ENCODE peak calls at places on chromosomes 4 and X, in nine cellular contexts. One of them, this sample, is unnamed.
A peak's percentile ranks its signal among the peaks of the same experiment; 100 is the strongest.

GRCh38 chr4:26269038-26269437 is 51.8 kb upstream of the RBPJ start:
- DNase-seq in psoas muscle: no peak
- DNase-seq in lung: no peak
- DNase-seq in choroid plexus epithelial cell: no peak
- DNase-seq in heart right ventricle: no peak
- DNase-seq in lower leg skin: no peak
- DNase-seq in fibroblast of mammary gland: no peak
- DNase-seq in HFF-Myc: no peak
- DNase-seq in colonic mucosa: no peak
- DNase-seq in this sample: no peak

GRCh38 chr4:77834403-77834802 is 15.2 kb upstream of the CNOT6L start:
- DNase-seq in psoas muscle: no peak
- DNase-seq in lung: no peak
- DNase-seq in choroid plexus epithelial cell: no peak
- DNase-seq in heart right ventricle: no peak
- DNase-seq in lower leg skin: no peak
- DNase-seq in fibroblast of mammary gland: no peak
- DNase-seq in HFF-Myc: no peak
- DNase-seq in colonic mucosa: no peak
- DNase-seq in this sample: no peak

GRCh38 chr4:182644326-182645050 is 272.7 kb downstream of the DCTD start:
- DNase-seq in psoas muscle: no peak
- DNase-seq in lung: no peak
- DNase-seq in choroid plexus epithelial cell: peak; percentile 46
- DNase-seq in heart right ventricle: no peak
- DNase-seq in lower leg skin: no peak
- DNase-seq in fibroblast of mammary gland: peak; percentile 65
- DNase-seq in HFF-Myc: no peak
- DNase-seq in colonic mucosa: no peak
- DNase-seq in this sample: no peak

GRCh38 chr4:142396279-142396678 is 449.8 kb downstream of the INPP4B start:
- DNase-seq in psoas muscle: no peak
- DNase-seq in lung: no peak
- DNase-seq in choroid plexus epithelial cell: no peak
- DNase-seq in heart right ventricle: no peak
- DNase-seq in lower leg skin: no peak
- DNase-seq in fibroblast of mammary gland: peak; percentile 63
- DNase-seq in HFF-Myc: no peak
- DNase-seq in colonic mucosa: no peak
- DNase-seq in this sample: no peak

GRCh38 chr4:3870567-3870962 is 104.4 kb downstream of the ADRA2C start:
- DNase-seq in psoas muscle: no peak
- DNase-seq in lung: no peak
- DNase-seq in choroid plexus epithelial cell: no peak
- DNase-seq in heart right ventricle: no peak
- DNase-seq in lower leg skin: no peak
- DNase-seq in fibroblast of mammary gland: no peak
- DNase-seq in HFF-Myc: no peak
- DNase-seq in colonic mucosa: no peak
- DNase-seq in this sample: no peak

GRCh38 chrX:120719622-120720021 is 89.8 kb upstream of the C1GALT1C1 start:
- DNase-seq in psoas muscle: no peak
- DNase-seq in lung: no peak
- DNase-seq in choroid plexus epithelial cell: no peak
- DNase-seq in heart right ventricle: no peak
- DNase-seq in lower leg skin: no peak
- DNase-seq in fibroblast of mammary gland: no peak
- DNase-seq in HFF-Myc: no peak
- DNase-seq in colonic mucosa: no peak
- DNase-seq in this sample: no peak

GRCh38 chr4:67963345-67963744 is at the start of gene TMPRSS11A:
- DNase-seq in psoas muscle: no peak
- DNase-seq in lung: no peak
- DNase-seq in choroid plexus epithelial cell: no peak
- DNase-seq in heart right ventricle: no peak
- DNase-seq in lower leg skin: no peak
- DNase-seq in fibroblast of mammary gland: no peak
- DNase-seq in HFF-Myc: no peak
- DNase-seq in colonic mucosa: no peak
- DNase-seq in this sample: no peak

GRCh38 chr4:110904435-110905050 is 281.7 kb upstream of the PITX2 start:
- DNase-seq in psoas muscle: no peak
- DNase-seq in lung: no peak
- DNase-seq in choroid plexus epithelial cell: no peak
- DNase-seq in heart right ventricle: no peak
- DNase-seq in lower leg skin: no peak
- DNase-seq in fibroblast of mammary gland: peak; percentile 42
- DNase-seq in HFF-Myc: peak; percentile 71
- DNase-seq in colonic mucosa: no peak
- DNase-seq in this sample: no peak

GRCh38 chr4:62548108-62548524 is 1348.0 kb downstream of the ADGRL3 start:
- DNase-seq in psoas muscle: peak; percentile 36
- DNase-seq in lung: no peak
- DNase-seq in choroid plexus epithelial cell: no peak
- DNase-seq in heart right ventricle: peak; percentile 49
- DNase-seq in lower leg skin: no peak
- DNase-seq in fibroblast of mammary gland: peak; percentile 8
- DNase-seq in HFF-Myc: no peak
- DNase-seq in colonic mucosa: no peak
- DNase-seq in this sample: peak; percentile 18

GRCh38 chr4:137994858-137995257 is 247.3 kb downstream of the SLC7A11 start:
- DNase-seq in psoas muscle: no peak
- DNase-seq in lung: no peak
- DNase-seq in choroid plexus epithelial cell: peak; percentile 57
- DNase-seq in heart right ventricle: no peak
- DNase-seq in lower leg skin: no peak
- DNase-seq in fibroblast of mammary gland: no peak
- DNase-seq in HFF-Myc: no peak
- DNase-seq in colonic mucosa: no peak
- DNase-seq in this sample: no peak

GRCh38 chrX:54496517-54496852 is 451 bp upstream of the FGD1 start:
- DNase-seq in psoas muscle: no peak
- DNase-seq in lung: no peak
- DNase-seq in choroid plexus epithelial cell: no peak
- DNase-seq in heart right ventricle: no peak
- DNase-seq in lower leg skin: no peak
- DNase-seq in fibroblast of mammary gland: no peak
- DNase-seq in HFF-Myc: no peak
- DNase-seq in colonic mucosa: no peak
- DNase-seq in this sample: no peak
- H3K4me3 ChIP-seq in psoas muscle: peak overlapping the region; percentile 63
- H3K4me3 ChIP-seq in lung: no peak overlapping the region
- H3K4me3 ChIP-seq in choroid plexus epithelial cell: peak overlapping the region; percentile 67
- H3K4me3 ChIP-seq in heart right ventricle: peak overlapping the region; percentile 61
- H3K4me3 ChIP-seq in lower leg skin: no peak overlapping the region
- H3K4me3 ChIP-seq in fibroblast of mammary gland: peak overlapping the region; percentile 50
- H3K4me3 ChIP-seq in HFF-Myc: peak overlapping the region; percentile 66
- H3K4me3 ChIP-seq in colonic mucosa: no peak overlapping the region
- H3K4me3 ChIP-seq in this sample: no peak overlapping the region

DNA sequence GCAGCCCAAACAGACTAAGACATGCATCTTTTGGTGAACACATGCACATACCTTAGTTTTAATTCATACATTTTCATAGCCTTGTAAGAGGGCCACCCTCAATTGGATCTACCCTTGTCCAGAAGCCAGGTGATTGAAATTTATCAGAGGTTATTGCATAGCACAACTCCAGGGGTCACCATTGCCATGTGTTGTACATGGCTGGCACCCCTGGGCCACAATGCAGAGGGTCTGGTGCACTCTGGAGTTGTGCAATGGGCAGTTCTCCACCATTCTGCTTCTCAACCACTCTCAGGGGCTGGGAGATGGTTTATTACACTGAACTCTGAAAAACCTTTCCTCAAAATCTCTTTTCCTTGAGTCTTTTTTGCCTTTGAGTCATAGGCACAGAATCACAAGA is 184.4 kb upstream of the CXorf66 start:
- DNase-seq in psoas muscle: no peak
- DNase-seq in lung: no peak
- DNase-seq in choroid plexus epithelial cell: no peak
- DNase-seq in heart right ventricle: no peak
- DNase-seq in lower leg skin: no peak
- DNase-seq in fibroblast of mammary gland: no peak
- DNase-seq in HFF-Myc: no peak
- DNase-seq in colonic mucosa: no peak
- DNase-seq in this sample: no peak
- TF ChIP-seq CTCF in psoas muscle: no peak
- TF ChIP-seq CTCF in lung: no peak
- TF ChIP-seq CTCF in choroid plexus epithelial cell: no peak
- TF ChIP-seq CTCF in heart right ventricle: no peak
- TF ChIP-seq CTCF in lower leg skin: no peak
- TF ChIP-seq CTCF in fibroblast of mammary gland: no peak
- TF ChIP-seq CTCF in HFF-Myc: no peak
- TF ChIP-seq CTCF in colonic mucosa: no peak
- TF ChIP-seq CTCF in this sample: no peak

GRCh38 chr4:105896984-105897760 is 1.9 kb downstream of the NPNT start:
- DNase-seq in psoas muscle: no peak
- DNase-seq in lung: no peak
- DNase-seq in choroid plexus epithelial cell: no peak
- DNase-seq in heart right ventricle: no peak
- DNase-seq in lower leg skin: no peak
- DNase-seq in fibroblast of mammary gland: no peak
- DNase-seq in HFF-Myc: no peak
- DNase-seq in colonic mucosa: no peak
- DNase-seq in this sample: no peak

GRCh38 chr4:105895324-105895608 is at the start of gene NPNT:
- DNase-seq in psoas muscle: no peak
- DNase-seq in lung: peak; percentile 58
- DNase-seq in choroid plexus epithelial cell: no peak
- DNase-seq in heart right ventricle: no peak
- DNase-seq in lower leg skin: no peak
- DNase-seq in fibroblast of mammary gland: no peak
- DNase-seq in HFF-Myc: no peak
- DNase-seq in colonic mucosa: no peak
- DNase-seq in this sample: peak; percentile 30

GRCh38 chr4:105895609-105896460 is 564 bp downstream of the NPNT start:
- DNase-seq in psoas muscle: peak; percentile 34
- DNase-seq in lung: peak; percentile 45
- DNase-seq in choroid plexus epithelial cell: no peak
- DNase-seq in heart right ventricle: no peak
- DNase-seq in lower leg skin: peak; percentile 85
- DNase-seq in fibroblast of mammary gland: no peak
- DNase-seq in HFF-Myc: no peak
- DNase-seq in colonic mucosa: peak; percentile 60
- DNase-seq in this sample: peak; percentile 44

GRCh38 chr4:105896461-105896939 is 1.2 kb downstream of the NPNT start:
- DNase-seq in psoas muscle: no peak
- DNase-seq in lung: no peak
- DNase-seq in choroid plexus epithelial cell: no peak
- DNase-seq in heart right ventricle: no peak
- DNase-seq in lower leg skin: no peak
- DNase-seq in fibroblast of mammary gland: no peak
- DNase-seq in HFF-Myc: no peak
- DNase-seq in colonic mucosa: peak; percentile 58
- DNase-seq in this sample: peak; percentile 15

DNA sequence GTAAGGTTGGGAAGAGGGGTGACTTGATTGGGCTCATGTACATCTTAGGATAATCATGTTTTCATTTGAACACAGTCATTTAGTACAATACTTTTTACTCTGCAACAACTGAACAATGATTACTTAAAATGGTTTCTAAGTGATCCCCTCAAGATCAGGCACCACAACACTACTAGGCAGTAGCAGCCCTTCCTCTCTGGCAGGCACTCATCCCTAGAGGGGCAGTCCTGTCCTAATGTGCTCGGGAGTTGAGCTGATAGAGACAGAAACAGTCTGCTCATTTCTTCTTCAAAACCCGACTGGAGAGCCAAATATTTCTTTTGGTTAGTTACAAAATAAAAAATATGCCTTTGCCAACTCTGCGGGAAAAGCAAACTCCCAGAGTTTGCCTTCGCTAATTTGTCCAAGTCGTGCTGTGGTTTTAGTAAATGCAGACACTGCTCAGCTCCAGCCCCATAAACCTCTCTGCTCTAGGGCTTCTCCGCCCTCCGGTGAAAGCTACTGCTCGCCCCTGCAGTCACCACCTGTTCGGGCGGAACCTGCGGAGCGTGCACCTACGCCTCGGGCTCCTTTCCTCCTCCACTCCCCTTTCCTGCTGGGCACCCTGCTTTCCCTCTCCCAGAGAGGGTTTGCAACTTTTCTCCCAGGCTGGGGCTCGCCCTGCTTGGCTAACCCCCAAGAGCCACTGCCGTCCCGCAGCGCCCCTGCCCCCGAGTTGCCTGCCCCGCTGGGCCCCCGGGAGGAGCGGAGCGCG is 524 bp upstream of the NPNT start:
- DNase-seq in psoas muscle: no peak
- DNase-seq in lung: peak; percentile 57
- DNase-seq in choroid plexus epithelial cell: no peak
- DNase-seq in heart right ventricle: no peak
- DNase-seq in lower leg skin: no peak
- DNase-seq in fibroblast of mammary gland: no peak
- DNase-seq in HFF-Myc: no peak
- DNase-seq in colonic mucosa: peak; percentile 66
- DNase-seq in this sample: peak; percentile 23
- H3K4me3 ChIP-seq in psoas muscle: peak overlapping the region; percentile 76
- H3K4me3 ChIP-seq in lung: peak overlapping the region; percentile 76
- H3K4me3 ChIP-seq in choroid plexus epithelial cell: no peak overlapping the region
- H3K4me3 ChIP-seq in heart right ventricle: peak overlapping the region; percentile 57
- H3K4me3 ChIP-seq in lower leg skin: peak overlapping the region; percentile 46
- H3K4me3 ChIP-seq in fibroblast of mammary gland: no peak overlapping the region
- H3K4me3 ChIP-seq in HFF-Myc: no peak overlapping the region
- H3K4me3 ChIP-seq in colonic mucosa: peak overlapping the region; percentile 77
- H3K4me3 ChIP-seq in this sample: peak overlapping the region; percentile 54

DNA sequence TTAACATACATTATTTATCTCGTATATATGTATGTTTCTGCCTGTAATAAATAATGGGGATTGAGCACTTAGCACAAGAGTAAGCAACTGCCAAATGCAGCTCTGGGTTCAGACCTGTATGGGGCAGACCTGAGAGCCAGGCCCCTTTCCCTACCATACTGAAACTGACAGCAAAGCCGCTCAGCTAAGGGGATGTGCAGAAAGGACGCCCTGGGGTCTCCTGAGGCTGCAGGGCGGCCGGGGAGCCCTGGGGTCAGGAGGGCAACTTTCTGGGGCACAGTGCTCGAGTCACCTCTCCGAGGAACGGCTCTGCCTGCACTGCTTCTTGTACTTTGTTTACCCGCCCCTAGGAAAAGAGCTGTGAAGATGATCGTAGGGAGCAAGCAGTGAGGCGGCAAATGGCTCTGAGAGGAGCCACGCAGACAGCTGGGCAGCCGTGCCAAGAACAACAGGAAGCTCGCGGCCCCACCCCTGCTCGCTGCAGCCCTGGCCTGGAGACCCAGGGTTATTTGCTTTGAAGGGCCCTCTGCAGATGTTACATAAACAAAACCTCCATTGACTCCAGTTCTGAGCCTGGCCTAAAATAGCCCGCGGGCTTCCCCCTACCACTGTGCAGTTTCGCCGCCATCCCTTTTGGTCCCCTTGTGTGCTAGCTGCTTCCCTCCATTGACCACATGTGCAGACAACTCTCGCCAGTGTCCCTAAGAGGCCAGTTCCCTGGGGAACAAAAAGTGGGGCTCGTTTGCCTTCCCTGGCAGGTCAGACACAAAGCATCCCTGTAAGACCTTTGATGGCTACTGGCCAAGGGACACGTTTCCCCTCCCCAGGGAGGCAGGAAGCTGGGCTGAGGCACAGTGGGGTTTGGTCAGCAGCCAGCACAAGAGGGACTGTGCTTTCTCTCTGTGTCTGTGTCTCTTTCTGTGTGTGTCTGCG is 111.3 kb upstream of the LNX1 start:
- DNase-seq in psoas muscle: peak; percentile 81
- DNase-seq in lung: peak; percentile 55
- DNase-seq in choroid plexus epithelial cell: peak; percentile 91
- DNase-seq in heart right ventricle: peak; percentile 88
- DNase-seq in lower leg skin: peak; percentile 96
- DNase-seq in fibroblast of mammary gland: peak; percentile 84
- DNase-seq in HFF-Myc: peak; percentile 72
- DNase-seq in colonic mucosa: peak; percentile 83
- DNase-seq in this sample: peak; percentile 93
- TF ChIP-seq CTCF in psoas muscle: peak; percentile 3
- TF ChIP-seq CTCF in lung: no peak
- TF ChIP-seq CTCF in choroid plexus epithelial cell: peak; percentile 54
- TF ChIP-seq CTCF in heart right ventricle: peak; percentile 23
- TF ChIP-seq CTCF in lower leg skin: no peak
- TF ChIP-seq CTCF in fibroblast of mammary gland: no peak
- TF ChIP-seq CTCF in HFF-Myc: no peak
- TF ChIP-seq CTCF in colonic mucosa: no peak
- TF ChIP-seq CTCF in this sample: peak; percentile 24

This sample was measured in GM12865.